ENCODE peak calls at places on chromosomes 3 and 15, in eight cellular contexts. R is coronary artery; C is keratinocyte; P is Daoy; V is choroid plexus epithelial cell; L is D341Med; K is immature natural killer cell; A is activated naive CD8-positive, alpha-beta T cell treated with anti-CD3 and anti-CD28 coated beads, Interleukin-2, amount 10 ng/mL, durations not matched to agents 7 days and 5 days. U is an unnamed sample.

GRCh38 chr3:175057406-175057805 is 198.3 kb downstream of the NAALADL2 start:
- DNase-seq in L (peak), K (no peak), C (no peak), R (no peak), V (no peak), A (no peak), P (no peak), U (no peak)

GRCh38 chr3:46489875-46490274 is 7.9 kb upstream of the RTP3 start:
- DNase-seq in K (no peak), L (no peak), A (no peak), C (no peak), V (peak), P (no peak), R (no peak), U (peak)

GRCh38 chr3:129161860-129162271 is 1.0 kb upstream of the ISY1 start:
- DNase-seq in P (peak), C (no peak), R (no peak), K (peak), A (peak), V (peak), L (no peak), U (no peak)

GRCh38 chr15:90336705-90337141 is 15.4 kb upstream of the ZNF774 start:
- DNase-seq in C (peak), A (no peak), L (no peak), V (peak), P (peak), R (no peak), K (no peak), U (peak)

GRCh38 chr3:24344784-24345439 is 149.7 kb downstream of the THRB start:
- DNase-seq in K (no peak), R (no peak), V (peak), L (no peak), A (no peak), C (no peak), P (peak), U (no peak)

GRCh38 chr3:187922704-187923393 is 177.6 kb upstream of the BCL6 start:
- DNase-seq in L (no peak), R (no peak), V (peak), K (no peak), P (peak), C (no peak), A (no peak), U (peak)

GRCh38 chr3:194760740-194761139 is 75.1 kb downstream of the FAM43A start:
- DNase-seq in L (no peak), R (no peak), A (no peak), V (no peak), K (no peak), P (no peak), C (no peak), U (no peak)

GRCh38 chr3:61896251-61896650 is 334.9 kb downstream of the PTPRG start:
- DNase-seq in C (no peak), R (no peak), P (no peak), V (no peak), A (no peak), K (no peak), L (no peak), U (no peak)

GRCh38 chr3:66195347-66195783 is 25.4 kb upstream of the SLC25A26 start:
- DNase-seq in P (peak), R (no peak), K (no peak), C (no peak), A (peak), L (peak), V (peak), U (peak)

GRCh38 chr3:193605876-193606275 is 12.9 kb downstream of the OPA1 start:
- DNase-seq in P (peak), R (no peak), K (peak), C (no peak), L (peak), V (peak), A (no peak), U (peak)

GRCh38 chr3:132079150-132079549 is 44.3 kb upstream of the CPNE4 start:
- DNase-seq in K (no peak), P (no peak), R (no peak), V (peak), L (no peak), C (no peak), A (no peak), U (no peak)

GRCh38 chr15:44726568-44727461 is 9.5 kb upstream of the TRIM69 start:
- DNase-seq in L (no peak), V (peak), R (no peak), K (peak), C (peak), A (peak), P (peak), U (peak)

GRCh38 chr3:54917172-54917571 is 10.7 kb downstream of the LRTM1 start:
- DNase-seq in P (no peak), V (peak), R (no peak), A (no peak), C (no peak), K (no peak), L (no peak), U (no peak)

GRCh38 chr15:39748276-39748675 is 34.4 kb downstream of the FSIP1 start:
- DNase-seq in P (peak), A (no peak), L (no peak), V (peak), K (no peak), R (no peak), C (no peak), U (no peak)

GRCh38 chr15:25052191-25052999 is 97.6 kb downstream of the SNRPN start:
- DNase-seq in K (no peak), P (no peak), C (no peak), L (no peak), A (peak), R (no peak), V (no peak), U (peak)

GRCh38 chr3:126969586-126969985 is 13.3 kb upstream of the PLXNA1 start:
- DNase-seq in L (no peak), P (no peak), A (no peak), C (no peak), K (no peak), R (no peak), V (peak), U (no peak)

GRCh38 chr15:29788433-29789034 is 33.7 kb downstream of the TJP1 start:
- DNase-seq in A (no peak), C (peak), K (no peak), L (no peak), P (no peak), V (peak), R (no peak), U (no peak)